ENCODE peak calls at places on chromosome 21, in nine cellular contexts. E, Y, A, I, D, L, U, P and G are unnamed samples.

GRCh38 chr21:27406297-27407009 is 439.6 kb upstream of the ADAMTS5 start:
- DNase-seq in E (no peak), Y (no peak), A (no peak), I (no peak), D (no peak), L (no peak), U (no peak), P (peak), G (no peak)

GRCh38 chr21:45819478-45820170 is 161.9 kb upstream of the COL6A1 start:
- DNase-seq in E (no peak), Y (no peak), A (no peak), I (no peak), D (no peak), L (no peak), U (no peak), P (no peak), G (no peak)

GRCh38 chr21:43689556-43690337 is 29.2 kb upstream of the PDXK start:
- DNase-seq in E (no peak), Y (no peak), A (no peak), I (no peak), D (no peak), L (no peak), U (no peak), P (no peak), G (no peak)

GRCh38 chr21:43613755-43614638 is 45.3 kb downstream of the HSF2BP start:
- DNase-seq in E (no peak), Y (no peak), A (no peak), I (no peak), D (no peak), L (peak), U (no peak), P (peak), G (no peak)

GRCh38 chr21:41148798-41149197 is 19.2 kb upstream of the BACE2 start:
- DNase-seq in E (no peak), Y (no peak), A (no peak), I (no peak), D (no peak), L (no peak), U (no peak), P (no peak), G (no peak)

GRCh38 chr21:40208960-40209359 is 341.7 kb downstream of the PCP4 start:
- DNase-seq in E (no peak), Y (no peak), A (no peak), I (no peak), D (no peak), L (no peak), U (no peak), P (no peak), G (no peak)

GRCh38 chr21:39073063-39073462 is 110.2 kb downstream of the PSMG1 start:
- DNase-seq in E (no peak), Y (no peak), A (no peak), I (no peak), D (no peak), L (no peak), U (no peak), P (no peak), G (no peak)

GRCh38 chr21:15679630-15680029 is 50.2 kb upstream of the USP25 start:
- DNase-seq in E (no peak), Y (no peak), A (no peak), I (no peak), D (no peak), L (no peak), U (no peak), P (no peak), G (peak)